ENCODE peak calls at places on chromosome 4, in six cellular contexts. One of them, this sample, is unnamed.

GRCh38 chr4:56307423-56307822 is 79.9 kb downstream of the AASDH start:
- DNase-seq in heart left ventricle: no peak
- DNase-seq in MV-4-11: no peak
- DNase-seq in HT-29: no peak
- DNase-seq in cardiac muscle cell: no peak
- DNase-seq in kidney epithelial cell: peak; percentile 97
- DNase-seq in this sample: no peak

GRCh38 chr4:37793562-37793961 is 32.9 kb upstream of the PGM2 start:
- DNase-seq in heart left ventricle: no peak
- DNase-seq in MV-4-11: peak; percentile 27
- DNase-seq in HT-29: peak; percentile 28
- DNase-seq in cardiac muscle cell: peak; percentile 39
- DNase-seq in kidney epithelial cell: no peak
- DNase-seq in this sample: peak; percentile 47

GRCh38 chr4:37802068-37802666 is 24.3 kb upstream of the PGM2 start:
- DNase-seq in heart left ventricle: peak; percentile 37
- DNase-seq in MV-4-11: no peak
- DNase-seq in HT-29: peak; percentile 87
- DNase-seq in cardiac muscle cell: peak; percentile 58
- DNase-seq in kidney epithelial cell: peak; percentile 56
- DNase-seq in this sample: peak; percentile 80

GRCh38 chr4:86926428-86927086 is 8.3 kb upstream of the AFF1 start:
- DNase-seq in heart left ventricle: no peak
- DNase-seq in MV-4-11: no peak
- DNase-seq in HT-29: no peak
- DNase-seq in cardiac muscle cell: no peak
- DNase-seq in kidney epithelial cell: no peak
- DNase-seq in this sample: no peak

GRCh38 chr4:119031218-119031617 is 104.4 kb upstream of the MYOZ2 start:
- DNase-seq in heart left ventricle: no peak
- DNase-seq in MV-4-11: no peak
- DNase-seq in HT-29: no peak
- DNase-seq in cardiac muscle cell: no peak
- DNase-seq in kidney epithelial cell: no peak
- DNase-seq in this sample: no peak

GRCh38 chr4:141705747-141706377 is 69.5 kb downstream of the IL15 start:
- DNase-seq in heart left ventricle: no peak
- DNase-seq in MV-4-11: peak; percentile 72
- DNase-seq in HT-29: no peak
- DNase-seq in cardiac muscle cell: no peak
- DNase-seq in kidney epithelial cell: no peak
- DNase-seq in this sample: peak; percentile 77

GRCh38 chr4:78369691-78370090 is 181.9 kb upstream of the ANXA3 start:
- DNase-seq in heart left ventricle: no peak
- DNase-seq in MV-4-11: no peak
- DNase-seq in HT-29: peak; percentile 66
- DNase-seq in cardiac muscle cell: peak; percentile 13
- DNase-seq in kidney epithelial cell: no peak
- DNase-seq in this sample: no peak

GRCh38 chr4:24394041-24394440 is 190.3 kb downstream of the DHX15 start:
- DNase-seq in heart left ventricle: no peak
- DNase-seq in MV-4-11: no peak
- DNase-seq in HT-29: no peak
- DNase-seq in cardiac muscle cell: no peak
- DNase-seq in kidney epithelial cell: peak; percentile 83
- DNase-seq in this sample: no peak

GRCh38 chr4:162241857-162242256 is 78.1 kb upstream of the FSTL5 start:
- DNase-seq in heart left ventricle: no peak
- DNase-seq in MV-4-11: peak; percentile 0
- DNase-seq in HT-29: peak; percentile 2
- DNase-seq in cardiac muscle cell: no peak
- DNase-seq in kidney epithelial cell: no peak
- DNase-seq in this sample: peak; percentile 91

GRCh38 chr4:6984611-6985115 is 58.5 kb upstream of the TADA2B start:
- DNase-seq in heart left ventricle: no peak
- DNase-seq in MV-4-11: no peak
- DNase-seq in HT-29: no peak
- DNase-seq in cardiac muscle cell: no peak
- DNase-seq in kidney epithelial cell: no peak
- DNase-seq in this sample: no peak

GRCh38 chr4:176587920-176588319 is 204.8 kb downstream of the VEGFC start:
- DNase-seq in heart left ventricle: no peak
- DNase-seq in MV-4-11: peak; percentile 93
- DNase-seq in HT-29: no peak
- DNase-seq in cardiac muscle cell: peak; percentile 96
- DNase-seq in kidney epithelial cell: no peak
- DNase-seq in this sample: no peak

GRCh38 chr4:17552427-17552826 is 24.6 kb upstream of the LAP3 start:
- DNase-seq in heart left ventricle: no peak
- DNase-seq in MV-4-11: no peak
- DNase-seq in HT-29: no peak
- DNase-seq in cardiac muscle cell: no peak
- DNase-seq in kidney epithelial cell: no peak
- DNase-seq in this sample: no peak

GRCh38 chr4:69322055-69322454 is 41.8 kb downstream of the UGT2B28 start:
- DNase-seq in heart left ventricle: no peak
- DNase-seq in MV-4-11: no peak
- DNase-seq in HT-29: no peak
- DNase-seq in cardiac muscle cell: peak; percentile 65
- DNase-seq in kidney epithelial cell: no peak
- DNase-seq in this sample: peak; percentile 88

GRCh38 chr4:126604273-126604867 is 1028.4 kb upstream of the INTU start:
- DNase-seq in heart left ventricle: no peak
- DNase-seq in MV-4-11: peak; percentile 16
- DNase-seq in HT-29: peak; percentile 43
- DNase-seq in cardiac muscle cell: peak; percentile 65
- DNase-seq in kidney epithelial cell: no peak
- DNase-seq in this sample: peak; percentile 75

GRCh38 chr4:170027181-170027829 is 1.1 kb upstream of the MFAP3L start:
- DNase-seq in heart left ventricle: peak; percentile 95
- DNase-seq in MV-4-11: peak; percentile 84
- DNase-seq in HT-29: peak; percentile 85
- DNase-seq in cardiac muscle cell: peak; percentile 98
- DNase-seq in kidney epithelial cell: peak; percentile 43
- DNase-seq in this sample: peak; percentile 96

GRCh38 chr4:20840648-20841190 is 140.5 kb downstream of the PACRGL start:
- DNase-seq in heart left ventricle: no peak
- DNase-seq in MV-4-11: no peak
- DNase-seq in HT-29: no peak
- DNase-seq in cardiac muscle cell: peak; percentile 21
- DNase-seq in kidney epithelial cell: no peak
- DNase-seq in this sample: no peak

This sample was measured in OCI-M1.